ENCODE peak calls at places on chromosomes 7 and 10, in five cellular contexts. Z, H, X, C and M are unnamed samples.
A peak's percentile ranks its signal among the peaks of the same experiment; 100 is the strongest.

GRCh38 chr7:150940446-150941102 is 37.5 kb downstream of the KCNH2 start:
- DNase-seq in C (peak; percentile 24), Z (no peak), X (no peak), H (no peak), M (no peak)

GRCh38 chr10:21296575-21297355 is 228.7 kb downstream of the SKIDA1 start:
- DNase-seq in Z (peak; percentile 31), X (no peak), H (no peak), C (peak; percentile 53), M (no peak)

GRCh38 chr10:113041841-113042745 is 92.0 kb downstream of the TCF7L2 start:
- DNase-seq in X (no peak), H (no peak), Z (no peak), C (peak; percentile 50), M (no peak)

GRCh38 chr10:89414879-89415821 is 782 bp downstream of the IFIT5 start:
- DNase-seq in Z (peak; percentile 60), C (peak; percentile 76), X (peak; percentile 55), H (peak; percentile 35), M (peak; percentile 43)

GRCh38 chr10:79301754-79302530 is 45.3 kb upstream of the PPIF start:
- DNase-seq in H (no peak), Z (no peak), C (no peak), X (no peak), M (no peak)

GRCh38 chr10:72709041-72709440 is 17.1 kb downstream of the MCU start:
- DNase-seq in X (no peak), C (no peak), H (peak; percentile 80), Z (no peak), M (peak; percentile 96)

GRCh38 chr10:103276941-103277712 is at the start of gene INA:
- DNase-seq in X (peak; percentile 76), H (peak; percentile 60), Z (peak; percentile 94), C (no peak), M (peak; percentile 20)

GRCh38 chr10:77507313-77507712 is 130.3 kb downstream of the KCNMA1 start:
- DNase-seq in X (no peak), H (no peak), Z (no peak), C (no peak), M (no peak)

GRCh38 chr7:19920200-19920599 is 146.8 kb upstream of the TMEM196 start:
- DNase-seq in Z (no peak), H (peak; percentile 92), C (no peak), X (no peak), M (peak; percentile 89)

GRCh38 chr7:98229441-98229840 is 18.2 kb downstream of the BHLHA15 start:
- DNase-seq in C (no peak), H (no peak), X (no peak), Z (no peak), M (no peak)

GRCh38 chr7:30800785-30801252 is 29.6 kb downstream of the MINDY4 start:
- DNase-seq in X (peak; percentile 58), H (peak; percentile 88), Z (peak; percentile 79), C (peak; percentile 90), M (peak; percentile 90)

GRCh38 chr10:4522296-4523000 is 303.6 kb upstream of the AKR1E2 start:
- DNase-seq in H (no peak), Z (no peak), X (no peak), C (no peak), M (no peak)

GRCh38 chr10:109899578-109900355 is 23.5 kb downstream of the XPNPEP1 start:
- DNase-seq in Z (no peak), C (peak; percentile 87), H (peak; percentile 81), X (no peak), M (peak; percentile 92)

GRCh38 chr7:64307254-64308018 is 6.3 kb upstream of the ZNF736 start:
- DNase-seq in H (peak; percentile 97), Z (no peak), X (no peak), C (peak; percentile 96), M (peak; percentile 73)

GRCh38 chr7:95323410-95324129 is 762 bp downstream of the PON1 start:
- DNase-seq in Z (no peak), X (peak; percentile 36), H (no peak), C (no peak), M (no peak)

GRCh38 chr7:98420966-98421612 is 20.2 kb upstream of the BAIAP2L1 start:
- DNase-seq in X (peak; percentile 89), C (no peak), Z (peak; percentile 88), H (peak; percentile 38), M (no peak)

GRCh38 chr10:17905491-17905890 is 46.2 kb upstream of the SLC39A12 start:
- DNase-seq in Z (no peak), C (no peak), X (no peak), H (no peak), M (peak; percentile 7)

GRCh38 chr10:71970869-71971268 is 6.7 kb downstream of the CHST3 start:
- DNase-seq in C (peak; percentile 53), X (no peak), Z (no peak), H (no peak), M (no peak)

GRCh38 chr7:83946801-83947200 is 247.8 kb downstream of the SEMA3A start:
- DNase-seq in H (no peak), X (no peak), C (no peak), Z (no peak), M (no peak)

GRCh38 chr7:2967705-2968104 is 76.0 kb downstream of the CARD11 start:
- DNase-seq in C (peak; percentile 0), Z (no peak), H (no peak), X (no peak), M (no peak)

GRCh38 chr10:69482125-69482524 is 30.9 kb downstream of the TSPAN15 start:
- DNase-seq in X (no peak), C (no peak), Z (no peak), H (no peak), M (no peak)

GRCh38 chr7:151599401-151600227 is 79.9 kb upstream of the RHEB start:
- DNase-seq in X (peak; percentile 66), C (peak; percentile 82), Z (no peak), H (peak; percentile 94), M (peak; percentile 94)

GRCh38 chr7:134890246-134891240 is 95.8 kb upstream of the AGBL3 start:
- DNase-seq in C (peak; percentile 75), Z (no peak), X (peak; percentile 49), H (peak; percentile 56), M (peak; percentile 60)

GRCh38 chr10:73828166-73828565 is 16.8 kb upstream of the NDST2 start:
- DNase-seq in C (no peak), X (no peak), H (no peak), Z (no peak), M (no peak)

GRCh38 chr7:98322331-98323260 is 41.1 kb downstream of the BRI3 start:
- DNase-seq in Z (no peak), C (no peak), H (no peak), X (peak; percentile 33), M (no peak)

GRCh38 chr10:71381611-71382010 is 15.1 kb upstream of the CDH23 start:
- DNase-seq in H (no peak), C (no peak), Z (peak; percentile 53), X (no peak), M (no peak)

GRCh38 chr10:42635098-42635497 is 3.3 kb downstream of the ZNF33B start:
- DNase-seq in C (no peak), Z (no peak), H (no peak), X (no peak), M (no peak)

GRCh38 chr7:25580156-25580555 is 351.9 kb upstream of the NPVF start:
- DNase-seq in H (no peak), X (no peak), C (no peak), Z (no peak), M (no peak)
- TF ChIP-seq CTCF in H (no peak), X (no peak), C (no peak), Z (no peak), M (no peak)

GRCh38 chr7:69776611-69777010 is 178.3 kb downstream of the AUTS2 start:
- DNase-seq in X (no peak), Z (no peak), C (no peak), H (peak; percentile 87), M (peak; percentile 84)

GRCh38 chr7:69772699-69773436 is 174.6 kb downstream of the AUTS2 start:
- DNase-seq in Z (no peak), X (no peak), H (no peak), C (peak; percentile 67), M (no peak)

GRCh38 chr7:69770613-69771012 is 172.3 kb downstream of the AUTS2 start:
- DNase-seq in H (no peak), Z (no peak), C (no peak), X (no peak), M (no peak)

GRCh38 chr7:69775231-69775771 is 177.0 kb downstream of the AUTS2 start:
- DNase-seq in H (peak; percentile 35), X (peak; percentile 74), Z (no peak), C (peak; percentile 64), M (peak; percentile 88)

DNA sequence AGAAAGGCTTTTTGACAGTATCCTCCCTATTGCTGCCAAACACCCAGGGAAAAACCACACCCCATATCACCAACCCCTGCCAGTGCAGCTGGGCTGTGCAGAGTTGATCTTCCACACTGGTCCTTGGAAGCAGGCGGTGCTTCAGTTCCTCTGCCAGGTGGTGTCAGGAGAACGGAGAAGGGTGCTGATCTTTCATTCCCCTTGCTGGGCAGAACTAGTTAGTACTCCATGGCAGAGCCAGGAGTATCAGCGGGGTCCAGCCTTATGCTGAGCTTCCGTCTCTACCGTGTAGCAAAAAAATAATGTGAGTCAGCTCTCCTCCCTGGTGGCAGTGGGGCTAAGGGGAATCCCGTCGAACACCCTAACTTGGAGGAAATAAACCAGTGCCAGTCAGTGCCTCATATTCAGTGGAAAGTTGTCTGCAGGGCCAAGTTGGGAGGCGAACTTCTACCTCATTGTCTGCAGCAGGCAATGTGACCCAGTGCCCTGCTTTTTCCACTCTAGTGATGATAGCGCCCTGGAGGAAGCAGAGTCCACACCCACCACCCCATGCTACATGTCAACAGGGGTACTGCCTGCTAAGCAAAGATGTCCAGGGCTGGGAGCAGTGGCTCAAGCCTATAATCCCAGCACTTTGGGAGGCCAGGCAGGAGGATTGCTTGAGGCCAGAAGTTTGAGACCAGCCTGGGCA is 175.4 kb downstream of the AUTS2 start:
- DNase-seq in Z (no peak), H (no peak), C (peak; percentile 71), X (no peak), M (no peak)
- H3K4me3 ChIP-seq in Z (no peak overlapping the region), H (no peak overlapping the region), C (no peak overlapping the region), X (no peak overlapping the region), M (no peak overlapping the region)

DNA sequence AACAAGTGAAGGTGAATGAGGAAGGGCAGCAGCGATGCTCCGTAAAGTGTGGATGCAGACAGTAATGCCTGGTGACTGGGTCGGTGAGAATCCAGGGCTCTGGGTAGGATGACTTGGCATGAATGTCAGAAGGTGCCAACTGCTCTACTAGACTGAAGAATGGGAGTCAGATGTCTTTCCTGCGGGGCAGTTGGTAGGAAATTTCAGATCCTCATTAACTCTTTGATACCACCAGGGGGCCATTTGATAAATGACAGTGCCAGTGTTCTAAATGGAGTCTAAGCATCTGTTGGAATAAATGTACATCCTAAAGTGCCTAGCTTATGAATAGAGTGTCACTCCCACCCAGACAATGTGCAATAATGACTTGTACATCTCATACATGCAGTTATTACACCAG is 462.0 kb downstream of the GRM8 start:
- DNase-seq in C (no peak), Z (no peak), H (no peak), X (no peak), M (no peak)
- TF ChIP-seq CTCF in C (no peak), Z (peak; percentile 29), H (no peak), X (no peak), M (no peak)

GRCh38 chr10:132985546-132985900 is 43.2 kb upstream of the CFAP46 start:
- DNase-seq in Z (no peak), H (no peak), C (no peak), X (no peak), M (no peak)

GRCh38 chr10:132982301-132982989 is 40.1 kb upstream of the CFAP46 start:
- DNase-seq in H (peak; percentile 17), X (no peak), C (no peak), Z (no peak), M (peak; percentile 35)

GRCh38 chr10:132984801-132985545 is 42.6 kb upstream of the CFAP46 start:
- DNase-seq in C (no peak), Z (peak; percentile 55), H (no peak), X (no peak), M (peak; percentile 19)

GRCh38 chr10:132983250-132984007 is 41.1 kb upstream of the CFAP46 start:
- DNase-seq in C (no peak), X (no peak), H (no peak), Z (no peak), M (no peak)

GRCh38 chr10:132984008-132984295 is 41.6 kb upstream of the CFAP46 start:
- DNase-seq in C (no peak), Z (no peak), H (no peak), X (no peak), M (no peak)
- H3K4me3 ChIP-seq in C (no peak overlapping the region), Z (no peak overlapping the region), H (no peak overlapping the region), X (no peak overlapping the region), M (no peak overlapping the region)